ENCODE peak calls at places on chromosomes 2 and 18, in eight cellular contexts. One of them, this sample, is unnamed. For H3K4me1 and H3K9me3, the result is how much of the 10 kb centered on the place peaks cover.

GRCh38 chr2:104658840-104659591 is 194.9 kb upstream of the POU3F3 start:
- DNase-seq in neuronal stem cell: peak
- DNase-seq in CD4-positive, alpha-beta memory T cell: no peak
- DNase-seq in heart left ventricle: peak
- DNase-seq in CD8-positive, alpha-beta memory T cell: no peak
- DNase-seq in vagina: no peak
- DNase-seq in mucosa of descending colon: no peak
- DNase-seq in NT2/D1: no peak
- DNase-seq in this sample: no peak

GRCh38 chr2:223055140-223055539 is 3.1 kb downstream of the KCNE4 start:
- DNase-seq in neuronal stem cell: no peak
- DNase-seq in CD4-positive, alpha-beta memory T cell: no peak
- DNase-seq in heart left ventricle: no peak
- DNase-seq in CD8-positive, alpha-beta memory T cell: no peak
- DNase-seq in vagina: no peak
- DNase-seq in mucosa of descending colon: no peak
- DNase-seq in NT2/D1: no peak
- DNase-seq in this sample: no peak

GRCh38 chr18:75530548-75531211 is 103.2 kb upstream of the SMIM21 start:
- DNase-seq in neuronal stem cell: no peak
- DNase-seq in CD4-positive, alpha-beta memory T cell: no peak
- DNase-seq in heart left ventricle: peak
- DNase-seq in CD8-positive, alpha-beta memory T cell: no peak
- DNase-seq in vagina: no peak
- DNase-seq in mucosa of descending colon: no peak
- DNase-seq in NT2/D1: no peak
- DNase-seq in this sample: no peak

GRCh38 chr2:96120991-96121390 is 4.6 kb upstream of the ADRA2B start:
- DNase-seq in neuronal stem cell: no peak
- DNase-seq in CD4-positive, alpha-beta memory T cell: peak
- DNase-seq in heart left ventricle: no peak
- DNase-seq in CD8-positive, alpha-beta memory T cell: no peak
- DNase-seq in vagina: no peak
- DNase-seq in mucosa of descending colon: no peak
- DNase-seq in NT2/D1: no peak
- DNase-seq in this sample: no peak

GRCh38 chr2:217956895-217957457 is 45.8 kb downstream of the TNS1 start:
- DNase-seq in neuronal stem cell: no peak
- DNase-seq in CD4-positive, alpha-beta memory T cell: no peak
- DNase-seq in heart left ventricle: peak
- DNase-seq in CD8-positive, alpha-beta memory T cell: no peak
- DNase-seq in vagina: no peak
- DNase-seq in mucosa of descending colon: no peak
- DNase-seq in NT2/D1: no peak
- DNase-seq in this sample: no peak

GRCh38 chr2:218284106-218284811 is 8.0 kb downstream of the TMBIM1 start:
- DNase-seq in neuronal stem cell: no peak
- DNase-seq in CD4-positive, alpha-beta memory T cell: peak
- DNase-seq in heart left ventricle: peak
- DNase-seq in CD8-positive, alpha-beta memory T cell: no peak
- DNase-seq in vagina: no peak
- DNase-seq in mucosa of descending colon: peak
- DNase-seq in NT2/D1: no peak
- DNase-seq in this sample: no peak

GRCh38 chr2:15561574-15562344 is 625 bp upstream of the NBAS start:
- DNase-seq in neuronal stem cell: no peak
- DNase-seq in CD4-positive, alpha-beta memory T cell: no peak
- DNase-seq in heart left ventricle: no peak
- DNase-seq in CD8-positive, alpha-beta memory T cell: peak
- DNase-seq in vagina: no peak
- DNase-seq in mucosa of descending colon: no peak
- DNase-seq in NT2/D1: no peak
- DNase-seq in this sample: peak

GRCh38 chr2:232885264-232885961 is 15.3 kb downstream of the SNORC start:
- DNase-seq in neuronal stem cell: no peak
- DNase-seq in CD4-positive, alpha-beta memory T cell: no peak
- DNase-seq in heart left ventricle: no peak
- DNase-seq in CD8-positive, alpha-beta memory T cell: no peak
- DNase-seq in vagina: no peak
- DNase-seq in mucosa of descending colon: no peak
- DNase-seq in NT2/D1: no peak
- DNase-seq in this sample: no peak

GRCh38 chr2:104788721-104789446 is 65.0 kb upstream of the POU3F3 start:
- DNase-seq in neuronal stem cell: peak
- DNase-seq in CD4-positive, alpha-beta memory T cell: no peak
- DNase-seq in heart left ventricle: no peak
- DNase-seq in CD8-positive, alpha-beta memory T cell: no peak
- DNase-seq in vagina: no peak
- DNase-seq in mucosa of descending colon: no peak
- DNase-seq in NT2/D1: no peak
- DNase-seq in this sample: no peak

GRCh38 chr2:179124282-179124681 is 74.3 kb upstream of the CCDC141 start:
- DNase-seq in neuronal stem cell: no peak
- DNase-seq in CD4-positive, alpha-beta memory T cell: no peak
- DNase-seq in heart left ventricle: no peak
- DNase-seq in CD8-positive, alpha-beta memory T cell: no peak
- DNase-seq in vagina: no peak
- DNase-seq in mucosa of descending colon: no peak
- DNase-seq in NT2/D1: no peak
- DNase-seq in this sample: no peak

GRCh38 chr2:4354678-4355077 is 651.3 kb downstream of the DCDC2C start:
- DNase-seq in neuronal stem cell: no peak
- DNase-seq in CD4-positive, alpha-beta memory T cell: no peak
- DNase-seq in heart left ventricle: no peak
- DNase-seq in CD8-positive, alpha-beta memory T cell: no peak
- DNase-seq in vagina: no peak
- DNase-seq in mucosa of descending colon: no peak
- DNase-seq in NT2/D1: peak
- DNase-seq in this sample: no peak

GRCh38 chr18:21330122-21330701 is 88.2 kb downstream of the GREB1L start:
- DNase-seq in neuronal stem cell: no peak
- DNase-seq in CD4-positive, alpha-beta memory T cell: no peak
- DNase-seq in heart left ventricle: peak
- DNase-seq in CD8-positive, alpha-beta memory T cell: no peak
- DNase-seq in vagina: no peak
- DNase-seq in mucosa of descending colon: no peak
- DNase-seq in NT2/D1: no peak
- DNase-seq in this sample: peak

GRCh38 chr18:12630136-12630535 is 27.8 kb downstream of the SPIRE1 start:
- DNase-seq in neuronal stem cell: no peak
- DNase-seq in CD4-positive, alpha-beta memory T cell: no peak
- DNase-seq in heart left ventricle: no peak
- DNase-seq in CD8-positive, alpha-beta memory T cell: no peak
- DNase-seq in vagina: no peak
- DNase-seq in mucosa of descending colon: no peak
- DNase-seq in NT2/D1: no peak
- DNase-seq in this sample: no peak

GRCh38 chr2:130755234-130756040 is at the start of gene AMER3:
- DNase-seq in neuronal stem cell: peak
- DNase-seq in CD4-positive, alpha-beta memory T cell: peak
- DNase-seq in heart left ventricle: no peak
- DNase-seq in CD8-positive, alpha-beta memory T cell: no peak
- DNase-seq in vagina: no peak
- DNase-seq in mucosa of descending colon: no peak
- DNase-seq in NT2/D1: no peak
- DNase-seq in this sample: no peak

GRCh38 chr2:160697817-160698216 is 204.2 kb upstream of the RBMS1 start:
- DNase-seq in neuronal stem cell: no peak
- DNase-seq in CD4-positive, alpha-beta memory T cell: no peak
- DNase-seq in heart left ventricle: no peak
- DNase-seq in CD8-positive, alpha-beta memory T cell: no peak
- DNase-seq in vagina: no peak
- DNase-seq in mucosa of descending colon: no peak
- DNase-seq in NT2/D1: no peak
- DNase-seq in this sample: no peak
- H3K4me1 ChIP-seq in neuronal stem cell: under half
- H3K4me1 ChIP-seq in CD4-positive, alpha-beta memory T cell: under half
- H3K4me1 ChIP-seq in heart left ventricle: under half
- H3K4me1 ChIP-seq in CD8-positive, alpha-beta memory T cell: under half
- H3K4me1 ChIP-seq in vagina: under half
- H3K4me1 ChIP-seq in mucosa of descending colon: under half
- H3K4me1 ChIP-seq in NT2/D1: under half
- H3K4me1 ChIP-seq in this sample: under half

DNA sequence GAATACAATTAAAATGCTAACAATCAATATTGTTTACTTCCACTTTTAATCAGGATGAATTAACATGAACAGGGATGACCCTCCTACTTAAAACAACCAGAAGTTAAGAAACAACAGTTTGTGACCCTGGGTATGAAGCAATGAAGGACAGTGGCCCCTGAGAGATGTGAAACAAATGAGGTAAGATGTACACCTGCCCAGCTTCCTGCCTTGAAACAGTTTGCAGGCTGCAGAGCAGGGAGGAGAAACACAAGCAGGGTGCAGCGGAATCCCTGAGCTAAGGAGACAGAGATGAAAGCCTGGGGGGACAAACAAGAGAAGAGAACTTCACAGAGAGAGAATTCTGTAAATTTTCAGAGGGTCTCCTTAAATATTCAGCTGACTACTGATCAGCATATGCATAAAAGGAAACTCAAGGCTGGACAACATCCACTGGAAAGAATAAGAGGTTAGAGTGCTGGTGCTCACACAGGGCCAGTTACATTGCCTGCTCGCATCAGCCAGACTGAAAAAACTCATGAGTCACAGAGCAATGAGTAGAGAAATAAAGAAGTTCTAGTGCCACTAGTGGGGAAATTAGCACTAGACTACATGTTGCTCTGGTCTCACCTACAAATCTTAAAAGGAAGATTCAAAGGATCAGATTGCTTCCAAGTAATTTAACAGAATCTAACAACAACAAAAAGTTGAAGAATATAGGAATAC is 106.4 kb downstream of the PID1 start:
- DNase-seq in neuronal stem cell: no peak
- DNase-seq in CD4-positive, alpha-beta memory T cell: no peak
- DNase-seq in heart left ventricle: no peak
- DNase-seq in CD8-positive, alpha-beta memory T cell: no peak
- DNase-seq in vagina: no peak
- DNase-seq in mucosa of descending colon: no peak
- DNase-seq in NT2/D1: no peak
- DNase-seq in this sample: no peak
- H3K9me3 ChIP-seq in neuronal stem cell: under half
- H3K9me3 ChIP-seq in CD4-positive, alpha-beta memory T cell: under half
- H3K9me3 ChIP-seq in heart left ventricle: under half
- H3K9me3 ChIP-seq in CD8-positive, alpha-beta memory T cell: under half
- H3K9me3 ChIP-seq in vagina: under half
- H3K9me3 ChIP-seq in mucosa of descending colon: under half
- H3K9me3 ChIP-seq in NT2/D1: under half
- H3K9me3 ChIP-seq in this sample: under half

GRCh38 chr2:5373200-5373599 is 319.0 kb upstream of the SOX11 start:
- DNase-seq in neuronal stem cell: peak
- DNase-seq in CD4-positive, alpha-beta memory T cell: no peak
- DNase-seq in heart left ventricle: no peak
- DNase-seq in CD8-positive, alpha-beta memory T cell: no peak
- DNase-seq in vagina: no peak
- DNase-seq in mucosa of descending colon: no peak
- DNase-seq in NT2/D1: peak
- DNase-seq in this sample: no peak
- H3K4me3 ChIP-seq in neuronal stem cell: no peak
- H3K4me3 ChIP-seq in CD4-positive, alpha-beta memory T cell: no peak
- H3K4me3 ChIP-seq in heart left ventricle: no peak
- H3K4me3 ChIP-seq in CD8-positive, alpha-beta memory T cell: no peak
- H3K4me3 ChIP-seq in vagina: no peak
- H3K4me3 ChIP-seq in mucosa of descending colon: no peak
- H3K4me3 ChIP-seq in NT2/D1: peak
- H3K4me3 ChIP-seq in this sample: no peak

DNA sequence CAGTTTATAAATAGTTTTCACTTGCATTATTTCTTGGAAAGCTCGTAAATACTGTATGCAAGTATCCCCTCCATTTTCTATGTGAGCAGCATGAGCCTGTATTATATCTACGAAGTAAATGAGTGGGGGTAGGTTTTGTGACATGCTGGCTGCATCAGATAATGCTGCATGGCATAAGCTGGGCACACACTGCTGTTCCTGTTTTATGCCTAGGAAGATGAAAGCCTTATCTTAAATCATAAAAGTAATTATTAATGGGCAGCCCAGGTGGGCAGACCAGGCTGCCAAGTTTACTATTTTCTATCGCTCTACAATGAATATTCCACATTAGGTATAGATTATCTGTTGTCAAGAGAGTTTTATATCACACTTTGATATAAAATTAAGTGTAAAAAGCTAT is 854.6 kb downstream of the DPP10 start:
- DNase-seq in neuronal stem cell: no peak
- DNase-seq in CD4-positive, alpha-beta memory T cell: no peak
- DNase-seq in heart left ventricle: no peak
- DNase-seq in CD8-positive, alpha-beta memory T cell: no peak
- DNase-seq in vagina: no peak
- DNase-seq in mucosa of descending colon: no peak
- DNase-seq in NT2/D1: no peak
- DNase-seq in this sample: no peak
- H3K4me1 ChIP-seq in neuronal stem cell: under half
- H3K4me1 ChIP-seq in CD4-positive, alpha-beta memory T cell: under half
- H3K4me1 ChIP-seq in heart left ventricle: under half
- H3K4me1 ChIP-seq in CD8-positive, alpha-beta memory T cell: under half
- H3K4me1 ChIP-seq in vagina: under half
- H3K4me1 ChIP-seq in mucosa of descending colon: under half
- H3K4me1 ChIP-seq in NT2/D1: under half
- H3K4me1 ChIP-seq in this sample: under half

DNA sequence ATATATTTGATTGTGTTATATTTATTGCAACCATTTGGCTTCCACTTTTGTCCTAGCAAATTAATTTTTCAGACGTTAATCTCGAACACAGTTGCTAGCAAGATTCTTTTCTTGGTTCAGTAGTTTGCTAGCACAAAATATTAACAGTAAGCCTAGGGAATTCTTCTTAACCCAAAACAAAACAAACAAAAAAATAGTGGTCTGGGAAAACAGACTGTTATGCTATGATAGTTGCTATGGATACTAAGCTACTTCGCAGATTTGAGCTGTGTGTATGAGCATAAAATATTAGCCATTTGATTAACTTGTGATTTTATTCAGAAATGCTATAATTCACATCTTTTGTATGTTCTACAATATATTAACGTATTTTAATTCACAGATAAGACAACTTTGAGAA is 541.5 kb upstream of the NETO1 start:
- DNase-seq in neuronal stem cell: no peak
- DNase-seq in CD4-positive, alpha-beta memory T cell: no peak
- DNase-seq in heart left ventricle: no peak
- DNase-seq in CD8-positive, alpha-beta memory T cell: no peak
- DNase-seq in vagina: no peak
- DNase-seq in mucosa of descending colon: no peak
- DNase-seq in NT2/D1: no peak
- DNase-seq in this sample: no peak
- H3K9me3 ChIP-seq in neuronal stem cell: under half
- H3K9me3 ChIP-seq in CD4-positive, alpha-beta memory T cell: under half
- H3K9me3 ChIP-seq in heart left ventricle: under half
- H3K9me3 ChIP-seq in CD8-positive, alpha-beta memory T cell: under half
- H3K9me3 ChIP-seq in vagina: under half
- H3K9me3 ChIP-seq in mucosa of descending colon: under half
- H3K9me3 ChIP-seq in NT2/D1: under half
- H3K9me3 ChIP-seq in this sample: under half

GRCh38 chr2:39024833-39025232 is 96.0 kb downstream of the SOS1 start:
- DNase-seq in neuronal stem cell: no peak
- DNase-seq in CD4-positive, alpha-beta memory T cell: no peak
- DNase-seq in heart left ventricle: no peak
- DNase-seq in CD8-positive, alpha-beta memory T cell: no peak
- DNase-seq in vagina: no peak
- DNase-seq in mucosa of descending colon: no peak
- DNase-seq in NT2/D1: no peak
- DNase-seq in this sample: no peak
- H3K4me3 ChIP-seq in neuronal stem cell: no peak
- H3K4me3 ChIP-seq in CD4-positive, alpha-beta memory T cell: no peak
- H3K4me3 ChIP-seq in heart left ventricle: no peak
- H3K4me3 ChIP-seq in CD8-positive, alpha-beta memory T cell: no peak
- H3K4me3 ChIP-seq in vagina: no peak
- H3K4me3 ChIP-seq in mucosa of descending colon: no peak
- H3K4me3 ChIP-seq in NT2/D1: no peak
- H3K4me3 ChIP-seq in this sample: no peak

GRCh38 chr2:235724964-235725603 is 231.2 kb downstream of the AGAP1 start:
- DNase-seq in neuronal stem cell: no peak
- DNase-seq in CD4-positive, alpha-beta memory T cell: no peak
- DNase-seq in heart left ventricle: peak
- DNase-seq in CD8-positive, alpha-beta memory T cell: no peak
- DNase-seq in vagina: peak
- DNase-seq in mucosa of descending colon: no peak
- DNase-seq in NT2/D1: no peak
- DNase-seq in this sample: no peak
- H3K4me1 ChIP-seq in neuronal stem cell: under half
- H3K4me1 ChIP-seq in CD4-positive, alpha-beta memory T cell: under half
- H3K4me1 ChIP-seq in heart left ventricle: under half
- H3K4me1 ChIP-seq in CD8-positive, alpha-beta memory T cell: under half
- H3K4me1 ChIP-seq in vagina: under half
- H3K4me1 ChIP-seq in mucosa of descending colon: under half
- H3K4me1 ChIP-seq in NT2/D1: under half
- H3K4me1 ChIP-seq in this sample: under half